ENCODE peak calls at places on chromosomes 7 and 10, in seven cellular contexts. B is lung, K is LoVo, A is hypothalamus, H is NCI-H1105, C is COLO829, T is amniotic epithelial cell. M is an unnamed sample.

GRCh38 chr10:93816123-93816747 is 58.5 kb downstream of the LGI1 start:
- DNase-seq in B (peak; percentile 49), K (peak; percentile 38), A (peak; percentile 52), H (no peak), C (peak; percentile 34), T (peak; percentile 53), M (peak; percentile 29)

GRCh38 chr10:126062132-126063032 is 166.0 kb downstream of the FANK1 start:
- DNase-seq in B (peak; percentile 77), K (peak; percentile 41), A (peak; percentile 73), H (no peak), C (peak; percentile 68), T (peak; percentile 86), M (peak; percentile 97)

GRCh38 chr7:100509213-100509612 is 25.5 kb downstream of the NYAP1 start:
- DNase-seq in B (no peak), K (no peak), A (no peak), H (peak; percentile 45), C (no peak), T (peak; percentile 91), M (peak; percentile 68)

GRCh38 chr10:73211106-73211811 is 35.8 kb downstream of the DNAJC9 start:
- DNase-seq in B (no peak), K (no peak), A (no peak), H (no peak), C (no peak), T (no peak), M (no peak)

GRCh38 chr7:109094-109493 is 83.3 kb upstream of the FAM20C start:
- DNase-seq in B (no peak), K (no peak), A (no peak), H (no peak), C (no peak), T (no peak), M (no peak)

GRCh38 chr10:26780793-26781601 is 79.8 kb downstream of the ABI1 start:
- DNase-seq in B (no peak), K (peak; percentile 53), A (no peak), H (no peak), C (peak; percentile 52), T (peak; percentile 79), M (no peak)

GRCh38 chr7:13874783-13875182 is 114.7 kb downstream of the ETV1 start:
- DNase-seq in B (no peak), K (no peak), A (no peak), H (no peak), C (no peak), T (peak; percentile 89), M (no peak)

GRCh38 chr10:69446229-69446628 is 5.0 kb upstream of the TSPAN15 start:
- DNase-seq in B (no peak), K (no peak), A (no peak), H (no peak), C (no peak), T (no peak), M (no peak)

GRCh38 chr10:102422586-102423129 is 2.0 kb downstream of the FBXL15 start:
- DNase-seq in B (peak; percentile 87), K (peak; percentile 87), A (peak; percentile 65), H (peak; percentile 23), C (peak; percentile 45), T (peak; percentile 61), M (peak; percentile 57)